ENCODE peak calls at places on chromosomes 7 and 10, in six cellular contexts. Q, E, L, A, Y and G are unnamed samples.
A peak's percentile ranks its signal among the peaks of the same experiment; 100 is the strongest.

GRCh38 chr7:104839842-104840241 is 174.2 kb upstream of the KMT2E start:
- DNase-seq in Q (no peak), E (no peak), L (no peak), A (no peak), Y (no peak), G (no peak)

GRCh38 chr10:49841615-49842180 is 79.6 kb upstream of the OGDHL start:
- DNase-seq in Q (no peak), E (no peak), L (no peak), A (no peak), Y (no peak), G (no peak)

GRCh38 chr7:3682028-3682712 is 381.1 kb downstream of the SDK1 start:
- DNase-seq in Q (no peak), E (no peak), L (no peak), A (no peak), Y (no peak), G (no peak)

GRCh38 chr7:46123-46829 is 146.1 kb upstream of the FAM20C start:
- DNase-seq in Q (no peak), E (no peak), L (no peak), A (no peak), Y (no peak), G (no peak)

GRCh38 chr10:101046332-101047238 is 15.2 kb upstream of the KAZALD1 start:
- DNase-seq in Q (no peak), E (no peak), L (no peak), A (no peak), Y (no peak), G (no peak)

GRCh38 chr10:71708301-71708703 is 11.3 kb downstream of the C10orf105 start:
- DNase-seq in Q (peak; percentile 84), E (peak; percentile 79), L (no peak), A (peak; percentile 63), Y (no peak), G (no peak)

GRCh38 chr7:16918288-16918895 is 36.6 kb upstream of the AGR3 start:
- DNase-seq in Q (no peak), E (no peak), L (no peak), A (peak; percentile 37), Y (no peak), G (peak; percentile 42)

GRCh38 chr10:24214762-24215161 is 5.8 kb downstream of the KIAA1217 start:
- DNase-seq in Q (no peak), E (no peak), L (no peak), A (no peak), Y (no peak), G (no peak)

GRCh38 chr10:98088186-98088971 is 46.1 kb upstream of the R3HCC1L start:
- DNase-seq in Q (no peak), E (no peak), L (peak; percentile 7), A (peak; percentile 45), Y (no peak), G (no peak)

GRCh38 chr7:156353352-156353751 is 287.2 kb upstream of the RNF32 start:
- DNase-seq in Q (no peak), E (no peak), L (no peak), A (no peak), Y (no peak), G (no peak)

GRCh38 chr10:69749180-69750010 is 52.3 kb upstream of the COL13A1 start:
- DNase-seq in Q (no peak), E (no peak), L (no peak), A (no peak), Y (no peak), G (no peak)

GRCh38 chr10:100799881-100800280 is 54.5 kb downstream of the PAX2 start:
- DNase-seq in Q (no peak), E (no peak), L (no peak), A (no peak), Y (no peak), G (no peak)

GRCh38 chr10:11568578-11568977 is 42.9 kb downstream of the USP6NL start:
- DNase-seq in Q (no peak), E (no peak), L (no peak), A (no peak), Y (no peak), G (no peak)

GRCh38 chr10:43124094-43124521 is 14.1 kb upstream of the CSGALNACT2 start:
- DNase-seq in Q (no peak), E (no peak), L (no peak), A (no peak), Y (no peak), G (no peak)

GRCh38 chr10:69474688-69475432 is 23.6 kb downstream of the TSPAN15 start:
- DNase-seq in Q (no peak), E (no peak), L (peak; percentile 84), A (no peak), Y (no peak), G (peak; percentile 93)

GRCh38 chr10:71339796-71340589 is 20.9 kb downstream of the SLC29A3 start:
- DNase-seq in Q (no peak), E (no peak), L (no peak), A (no peak), Y (no peak), G (no peak)

GRCh38 chr7:105854516-105854915 is 21.9 kb downstream of the ATXN7L1 start:
- DNase-seq in Q (no peak), E (no peak), L (no peak), A (no peak), Y (no peak), G (no peak)

GRCh38 chr10:46069771-46070463 is 23.8 kb upstream of the MSMB start:
- DNase-seq in Q (no peak), E (no peak), L (no peak), A (no peak), Y (no peak), G (no peak)

GRCh38 chr7:138030679-138031351 is 28.9 kb upstream of the CREB3L2 start:
- DNase-seq in Q (no peak), E (no peak), L (no peak), A (no peak), Y (no peak), G (peak; percentile 32)

GRCh38 chr10:49009231-49009979 is 69.8 kb upstream of the LRRC18 start:
- DNase-seq in Q (no peak), E (no peak), L (no peak), A (no peak), Y (no peak), G (no peak)

GRCh38 chr10:59561397-59562121 is 148.1 kb downstream of the SLC16A9 start:
- DNase-seq in Q (no peak), E (no peak), L (no peak), A (no peak), Y (no peak), G (peak; percentile 75)